ENCODE peak calls at places on chromosomes 12 and 14, in seven cellular contexts. H is A549, W is IMR-90, P is K562, A is HepG2, J is GM12878, I is H1. M is an unnamed sample.

GRCh38 chr12:130973109-130973508 is 19.4 kb downstream of the ADGRD1 start:
- DNase-seq in A (no peak), W (no peak), H (no peak), J (no peak), I (no peak), P (no peak), M (no peak)

GRCh38 chr12:26205298-26205697 is 9.9 kb downstream of the SSPN start:
- DNase-seq in A (no peak), J (no peak), I (no peak), H (no peak), W (no peak), P (no peak), M (no peak)

GRCh38 chr12:12172106-12172511 is 94.7 kb downstream of the LRP6 start:
- DNase-seq in W (peak), J (peak), I (no peak), H (no peak), P (no peak), A (no peak), M (no peak)

GRCh38 chr14:54529811-54530210 is 20.1 kb downstream of the CGRRF1 start:
- DNase-seq in P (no peak), I (no peak), A (no peak), W (peak), H (no peak), J (no peak), M (no peak)

GRCh38 chr12:48185181-48185919 is 1.9 kb downstream of the CCDC184 start:
- DNase-seq in I (no peak), H (no peak), A (no peak), J (no peak), W (no peak), P (no peak), M (no peak)

GRCh38 chr12:1916396-1917171 is 1.9 kb downstream of the CACNA2D4 start:
- DNase-seq in W (no peak), J (no peak), A (no peak), P (peak), I (no peak), H (no peak), M (no peak)

GRCh38 chr14:104221636-104222375 is 83.4 kb downstream of the KIF26A start:
- DNase-seq in A (no peak), H (no peak), P (no peak), J (no peak), W (no peak), I (no peak), M (no peak)

GRCh38 chr12:30806989-30807694 is 52.4 kb upstream of the CAPRIN2 start:
- DNase-seq in I (no peak), A (peak), J (peak), P (peak), H (no peak), W (peak), M (peak)

GRCh38 chr12:90970471-90970870 is 15.5 kb upstream of the CCER1 start:
- DNase-seq in A (no peak), J (no peak), H (no peak), I (no peak), P (no peak), W (peak), M (no peak)

GRCh38 chr12:80189241-80189640 is 89.9 kb downstream of the OTOGL start:
- DNase-seq in I (no peak), A (no peak), P (no peak), H (no peak), J (no peak), W (peak), M (no peak)
- TF ChIP-seq CEBPB in I (no peak), A (no peak), P (no peak), H (no peak), J (no peak), W (no peak), M (no peak)

DNA sequence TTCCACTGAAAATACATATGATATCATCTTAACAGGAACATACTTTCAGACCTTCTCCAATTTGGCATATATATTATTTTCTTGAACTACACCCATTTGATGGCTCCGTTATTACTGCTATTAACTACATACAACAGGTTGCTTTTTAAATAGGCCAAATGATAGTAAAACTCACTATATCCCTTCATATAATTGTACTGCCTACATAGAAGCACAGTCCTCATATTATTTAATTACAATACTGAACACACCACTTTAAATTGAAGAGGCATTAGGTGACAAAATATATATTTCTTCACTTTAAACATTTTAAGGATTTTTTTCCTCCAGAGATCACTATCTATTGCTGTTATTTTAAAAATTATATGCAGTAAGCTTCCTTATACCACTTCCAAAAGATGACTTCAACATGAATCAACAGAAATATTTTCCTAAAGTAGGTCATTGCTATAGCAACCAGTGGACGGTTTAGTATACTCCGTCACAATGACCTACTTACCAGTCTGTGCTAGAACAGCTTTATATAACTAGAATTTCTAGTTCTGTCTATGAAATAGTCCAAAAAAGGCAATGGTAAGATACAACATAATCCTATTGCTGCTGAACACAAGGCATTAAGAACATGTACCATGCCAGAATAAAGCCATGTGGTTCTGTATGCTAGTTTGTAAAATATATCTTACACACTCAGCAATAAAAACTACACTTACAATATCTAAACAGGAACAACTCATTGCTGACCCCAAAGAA is 40.5 kb upstream of the MTERF2 start:
- DNase-seq in A (peak), I (no peak), W (peak), H (peak), J (no peak), P (no peak), M (peak)
- TF ChIP-seq CEBPB in A (no peak), I (no peak), W (no peak), H (no peak), J (no peak), P (no peak), M (peak)

GRCh38 chr12:98592825-98593322 is 612 bp upstream of the SLC25A3 start:
- DNase-seq in P (peak), W (no peak), A (no peak), J (no peak), H (no peak), I (no peak), M (no peak)
- TF ChIP-seq CEBPB in P (peak), W (peak), A (no peak), J (no peak), H (peak), I (no peak), M (no peak)

DNA sequence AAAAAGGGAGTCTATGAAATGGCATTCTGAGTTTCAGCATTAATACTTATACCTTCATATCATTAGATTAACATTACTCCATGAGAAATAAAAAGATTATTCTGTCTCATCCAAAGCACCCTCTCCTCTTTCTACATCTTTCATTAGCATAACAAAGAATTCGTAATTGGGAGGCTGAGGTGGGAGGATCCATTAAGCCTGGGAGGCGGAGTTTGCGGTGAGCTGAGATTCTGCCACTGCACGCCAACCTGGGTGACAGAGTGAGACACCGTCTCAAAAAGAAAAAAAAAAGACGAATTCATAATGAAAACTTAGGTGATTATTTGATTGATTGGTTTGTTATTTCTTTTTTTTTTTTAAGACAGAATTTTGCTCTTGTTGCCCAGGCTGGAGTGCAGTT is 1.8 kb upstream of the CDK17 start:
- DNase-seq in W (no peak), I (no peak), P (no peak), J (no peak), A (no peak), H (no peak), M (no peak)
- TF ChIP-seq CEBPB in W (no peak), I (no peak), P (no peak), J (no peak), A (no peak), H (no peak), M (no peak)

DNA sequence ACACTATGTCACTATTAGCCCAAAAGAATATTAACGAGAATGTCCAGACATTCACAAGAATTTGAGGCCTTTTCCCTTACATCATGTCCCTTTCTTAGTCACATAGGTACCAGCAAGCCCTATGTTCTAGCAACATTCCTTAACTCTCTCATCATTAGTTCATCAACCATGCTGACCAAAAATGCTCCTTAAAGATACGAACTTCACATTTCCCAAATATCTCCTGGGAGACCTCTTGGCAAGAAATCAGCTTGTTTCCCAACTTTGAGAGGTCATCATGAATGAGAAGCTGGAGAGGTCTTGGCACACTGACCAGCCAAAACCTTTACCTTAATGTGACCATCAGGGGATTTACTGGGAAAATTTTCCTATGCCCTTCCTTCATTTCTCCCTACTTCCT is 4.6 kb downstream of the SALL2 start:
- DNase-seq in W (peak), I (no peak), H (no peak), P (no peak), A (no peak), J (no peak), M (no peak)
- TF ChIP-seq CEBPB in W (no peak), I (no peak), H (no peak), P (no peak), A (no peak), J (no peak), M (no peak)

GRCh38 chr14:23120405-23121251 is 1.6 kb upstream of the CEBPE start:
- DNase-seq in H (peak), J (peak), P (peak), W (peak), I (peak), A (peak), M (peak)

GRCh38 chr14:23122086-23122485 is 3.0 kb upstream of the CEBPE start:
- DNase-seq in W (no peak), P (no peak), J (no peak), H (no peak), I (no peak), A (no peak), M (no peak)

GRCh38 chr14:23119362-23120327 is 590 bp upstream of the CEBPE start:
- DNase-seq in A (no peak), W (no peak), H (no peak), J (no peak), P (no peak), I (no peak), M (no peak)

GRCh38 chr14:23123419-23123818 is 4.4 kb upstream of the CEBPE start:
- DNase-seq in I (no peak), J (no peak), H (no peak), W (no peak), P (peak), A (no peak), M (no peak)

DNA sequence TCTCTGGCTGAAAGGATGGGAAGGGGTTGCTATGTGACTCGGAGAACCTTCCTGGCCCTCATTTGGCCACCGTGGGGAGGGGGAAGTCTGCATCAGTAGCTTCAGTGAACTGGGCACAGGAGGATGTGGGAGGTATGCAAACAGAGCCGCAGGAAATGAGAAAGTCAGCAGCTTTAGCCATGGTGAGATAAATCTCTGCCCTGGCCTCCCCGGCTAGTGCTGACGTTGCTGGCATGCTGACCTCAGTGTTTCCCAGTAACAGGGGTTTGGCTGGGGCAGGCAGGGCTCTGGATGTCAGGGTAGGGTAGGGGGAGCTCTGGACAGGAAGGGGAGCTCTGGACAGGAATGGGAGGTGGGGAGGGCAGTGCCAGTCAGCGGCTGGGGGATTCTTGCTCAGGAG is 2.3 kb upstream of the CEBPE start:
- DNase-seq in I (no peak), H (no peak), W (peak), P (no peak), A (no peak), J (no peak), M (no peak)
- TF ChIP-seq CEBPB in I (no peak), H (no peak), W (no peak), P (no peak), A (no peak), J (no peak), M (no peak)

GRCh38 chr12:7072024-7072423 is 11.5 kb downstream of the C1S start:
- DNase-seq in J (no peak), W (no peak), H (no peak), P (no peak), I (no peak), A (peak), M (no peak)
- TF ChIP-seq CEBPB in J (no peak), W (no peak), H (no peak), P (no peak), I (no peak), A (no peak), M (no peak)

GRCh38 chr12:93197067-93197593 is 180.6 kb upstream of the NUDT4 start:
- DNase-seq in I (no peak), A (no peak), H (no peak), W (peak), J (no peak), P (no peak), M (no peak)
- TF ChIP-seq CEBPB in I (no peak), A (no peak), H (no peak), W (peak), J (no peak), P (no peak), M (no peak)

DNA sequence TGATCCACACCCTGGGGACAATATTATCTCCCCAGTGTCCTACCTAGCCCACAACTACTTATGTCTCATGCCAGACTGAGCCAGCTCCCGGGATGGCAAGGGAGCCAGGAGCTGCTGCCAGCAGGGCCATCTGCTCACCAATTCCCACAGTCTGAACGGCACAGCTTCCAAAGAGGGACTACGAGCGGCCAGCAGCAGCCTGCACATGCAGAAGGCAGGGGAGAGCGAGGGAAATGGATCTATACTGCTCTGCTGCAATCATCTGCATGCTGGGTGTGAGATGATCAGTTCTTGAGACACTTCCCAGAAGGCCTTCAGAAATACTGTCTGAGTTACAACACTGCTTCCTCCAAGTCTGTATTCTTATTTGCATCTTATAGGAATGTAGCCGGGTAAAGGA is 11.1 kb downstream of the SSH1 start:
- DNase-seq in W (no peak), A (no peak), J (no peak), I (no peak), H (no peak), P (no peak), M (no peak)
- TF ChIP-seq CEBPB in W (no peak), A (no peak), J (no peak), I (no peak), H (no peak), P (no peak), M (no peak)

DNA sequence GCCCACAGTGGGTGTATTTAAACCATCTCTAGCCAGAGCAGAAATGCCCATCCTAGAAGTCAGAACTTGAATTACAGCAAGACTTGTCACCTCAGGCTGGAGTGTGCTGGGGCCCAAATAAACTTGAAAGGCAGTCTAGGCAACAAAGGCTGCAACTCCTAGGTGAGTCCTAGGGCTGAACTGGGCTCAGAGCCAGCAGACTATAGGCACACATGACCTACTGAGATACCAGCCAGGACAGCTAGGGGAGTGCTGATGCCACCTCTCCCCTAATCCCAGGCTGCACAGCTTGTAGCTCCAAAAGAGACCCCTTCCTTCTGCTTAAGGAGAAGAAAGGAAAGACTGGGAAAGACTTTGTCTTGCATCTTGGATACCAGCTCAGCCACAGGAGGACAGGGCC is 106.0 kb downstream of the TXNDC16 start:
- DNase-seq in P (no peak), I (no peak), H (no peak), J (no peak), W (no peak), A (peak), M (no peak)
- TF ChIP-seq CEBPB in P (no peak), I (no peak), H (no peak), J (no peak), W (no peak), A (no peak), M (no peak)

M was measured in HCT116.